ENCODE peak calls at places on chromosomes 11 and 22, in four cellular contexts. I is colonic mucosa, C is MG63, R is aorta. V is an unnamed sample.

GRCh38 chr11:69479591-69480271 is 1.7 kb upstream of the LINC01488 start:
- DNase-seq in I (peak; percentile 95), C (peak; percentile 31), R (peak; percentile 78), V (no peak)

GRCh38 chr11:64638017-64638664 is 47.1 kb downstream of the SLC22A12 start:
- DNase-seq in I (peak; percentile 71), C (no peak), R (no peak), V (no peak)

GRCh38 chr22:24727218-24727851 is 47.2 kb downstream of the PIWIL3 start:
- DNase-seq in I (peak; percentile 57), C (peak; percentile 55), R (no peak), V (peak; percentile 91)

GRCh38 chr11:46692450-46692849 is 8.0 kb downstream of the ARHGAP1 start:
- DNase-seq in I (no peak), C (no peak), R (no peak), V (no peak)

GRCh38 chr11:118641463-118642019 is 34.1 kb downstream of the PHLDB1 start:
- DNase-seq in I (peak; percentile 80), C (no peak), R (no peak), V (no peak)

GRCh38 chr11:130141561-130142341 is 17.8 kb upstream of the ST14 start:
- DNase-seq in I (no peak), C (peak; percentile 36), R (no peak), V (no peak)

GRCh38 chr11:41058138-41058537 is 401.3 kb downstream of the LRRC4C start:
- DNase-seq in I (no peak), C (no peak), R (no peak), V (no peak)

GRCh38 chr11:94638902-94639373 is 71.8 kb downstream of the PIWIL4 start:
- DNase-seq in I (no peak), C (no peak), R (no peak), V (peak; percentile 69)

GRCh38 chr22:40022536-40023225 is 27.9 kb downstream of the FAM83F start:
- DNase-seq in I (peak; percentile 38), C (peak; percentile 62), R (peak; percentile 72), V (no peak)

GRCh38 chr22:39253427-39254070 is 8.8 kb upstream of the PDGFB start:
- DNase-seq in I (peak; percentile 52), C (peak; percentile 79), R (peak; percentile 87), V (peak; percentile 72)

GRCh38 chr11:118633319-118633690 is 25.9 kb downstream of the PHLDB1 start:
- DNase-seq in I (no peak), C (no peak), R (no peak), V (no peak)

GRCh38 chr22:35154937-35155387 is 89.0 kb downstream of the ISX start:
- DNase-seq in I (peak; percentile 67), C (peak; percentile 48), R (no peak), V (peak; percentile 78)

GRCh38 chr22:44566911-44567310 is 68.9 kb upstream of the RTL6 start:
- DNase-seq in I (no peak), C (no peak), R (peak; percentile 67), V (no peak)

DNA sequence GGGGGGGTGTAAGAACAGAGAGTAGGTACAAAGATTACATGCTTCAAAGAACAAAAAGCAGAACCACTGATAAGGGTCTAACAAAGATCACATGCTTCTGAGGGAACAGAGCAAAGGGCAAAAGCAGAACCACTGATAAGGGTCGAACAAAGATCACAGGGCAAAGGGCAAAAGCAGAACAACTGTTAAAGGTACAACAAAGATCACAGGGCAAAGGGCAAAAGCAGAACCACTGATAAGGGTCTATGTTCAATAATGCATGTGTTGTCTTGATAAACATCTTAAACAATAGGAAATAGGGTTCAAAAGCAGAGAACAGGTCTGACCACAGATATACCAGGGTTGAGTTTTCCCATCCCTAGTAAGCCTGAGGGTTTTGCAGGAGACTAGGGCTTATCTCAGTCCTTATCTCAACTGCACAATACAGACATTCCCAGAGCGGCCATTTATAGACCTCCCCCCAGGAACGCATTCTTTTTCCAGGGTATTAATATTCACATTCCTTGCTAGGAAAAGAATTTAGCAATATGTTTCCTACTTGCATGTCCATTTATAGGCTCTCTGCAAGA is 81.9 kb upstream of the PGR start:
- DNase-seq in I (no peak), C (no peak), R (no peak), V (no peak)
- H3K9me3 ChIP-seq in I (no peaks in the 10 kb centered on the region), C (no peaks in the 10 kb centered on the region), R (no peaks in the 10 kb centered on the region), V (peaks cover 9% of the 10 kb centered on the region)

GRCh38 chr11:105027671-105028070 is 4.7 kb upstream of the CASP5 start:
- DNase-seq in I (no peak), C (no peak), R (no peak), V (no peak)
- H3K36me3 ChIP-seq in I (peaks cover 5% of the 10 kb centered on the region), C (no peaks in the 10 kb centered on the region), R (no peaks in the 10 kb centered on the region), V (peaks cover 28% of the 10 kb centered on the region)

GRCh38 chr22:48565901-48566501 is 1261.7 kb downstream of the BRD1 start:
- DNase-seq in I (no peak), C (no peak), R (no peak), V (no peak)

GRCh38 chr22:48569476-48570233 is 1258.0 kb downstream of the BRD1 start:
- DNase-seq in I (no peak), C (no peak), R (no peak), V (no peak)

GRCh38 chr22:48568736-48569330 is 1258.8 kb downstream of the BRD1 start:
- DNase-seq in I (no peak), C (no peak), R (no peak), V (no peak)

GRCh38 chr22:48566741-48567140 is 1260.9 kb downstream of the BRD1 start:
- DNase-seq in I (no peak), C (no peak), R (no peak), V (no peak)

GRCh38 chr22:48567213-48567975 is 1260.3 kb downstream of the BRD1 start:
- DNase-seq in I (no peak), C (no peak), R (no peak), V (no peak)
- H3K9me3 ChIP-seq in I (no peaks in the 10 kb centered on the region), C (no peaks in the 10 kb centered on the region), R (peaks cover 2% of the 10 kb centered on the region), V (peaks cover 4% of the 10 kb centered on the region)

GRCh38 chr11:62565100-62565802 is 8.4 kb downstream of the EEF1G start:
- DNase-seq in I (no peak), C (no peak), R (no peak), V (no peak)
- H3K36me3 ChIP-seq in I (peaks cover 10% of the 10 kb centered on the region), C (peaks cover 88% of the 10 kb centered on the region), R (peaks cover 8% of the 10 kb centered on the region), V (peaks cover 74% of the 10 kb centered on the region)

GRCh38 chr11:50275133-50275532 is 242.5 kb downstream of the OR4C45 start:
- DNase-seq in I (no peak), C (no peak), R (no peak), V (no peak)
- H3K9me3 ChIP-seq in I (no peaks in the 10 kb centered on the region), C (no peaks in the 10 kb centered on the region), R (peaks cover 4% of the 10 kb centered on the region), V (no peaks in the 10 kb centered on the region)

GRCh38 chr11:119664063-119664572 is 64.9 kb downstream of the NECTIN1 start:
- DNase-seq in I (peak; percentile 38), C (no peak), R (no peak), V (no peak)

GRCh38 chr11:119666463-119667131 is 62.4 kb downstream of the NECTIN1 start:
- DNase-seq in I (peak; percentile 81), C (peak; percentile 78), R (peak; percentile 92), V (peak; percentile 78)

GRCh38 chr11:119663279-119663678 is 65.7 kb downstream of the NECTIN1 start:
- DNase-seq in I (no peak), C (no peak), R (no peak), V (no peak)

GRCh38 chr11:119666061-119666460 is 62.9 kb downstream of the NECTIN1 start:
- DNase-seq in I (no peak), C (no peak), R (no peak), V (no peak)

DNA sequence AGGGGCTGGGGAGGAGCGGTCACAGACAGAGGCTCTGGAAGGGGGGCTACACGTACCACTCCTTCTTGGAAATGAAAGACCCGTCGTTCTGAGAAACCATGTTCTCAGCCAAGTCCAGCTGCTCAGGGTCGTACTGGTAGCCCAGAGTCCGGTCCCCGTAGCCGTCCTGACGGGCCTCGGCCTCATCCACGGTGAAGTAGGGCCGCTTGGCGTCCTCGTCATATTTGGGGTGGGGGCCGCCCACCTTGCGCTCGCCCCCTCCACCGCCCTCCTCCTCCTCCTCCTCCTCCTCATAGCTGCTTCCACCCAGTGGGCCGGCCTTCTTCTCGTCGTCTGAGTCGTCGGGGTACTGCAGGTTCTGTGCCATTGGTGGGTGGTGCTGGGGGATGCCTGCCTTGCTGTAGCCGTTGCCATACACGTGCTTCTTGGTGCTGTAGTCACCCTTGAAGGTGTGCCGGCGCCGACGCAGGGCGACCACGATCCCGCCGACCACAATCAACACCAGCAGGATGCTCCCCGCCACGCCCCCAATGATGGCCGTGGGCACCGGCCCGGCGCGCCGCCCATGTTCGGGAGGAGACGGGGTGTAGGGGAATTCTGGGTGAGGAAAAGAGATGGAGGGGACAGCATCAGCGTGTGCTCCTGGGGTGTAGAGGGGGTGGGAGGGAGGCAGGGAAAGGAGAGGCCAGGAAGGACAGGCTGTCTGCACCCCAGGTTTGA is 64.1 kb downstream of the NECTIN1 start:
- DNase-seq in I (no peak), C (no peak), R (no peak), V (no peak)
- H3K36me3 ChIP-seq in I (no peaks in the 10 kb centered on the region), C (no peaks in the 10 kb centered on the region), R (no peaks in the 10 kb centered on the region), V (no peaks in the 10 kb centered on the region)

GRCh38 chr11:101920992-101921391 is 4.7 kb upstream of the ANGPTL5 start:
- DNase-seq in I (no peak), C (no peak), R (no peak), V (no peak)
- H3K9me3 ChIP-seq in I (no peaks in the 10 kb centered on the region), C (no peaks in the 10 kb centered on the region), R (no peaks in the 10 kb centered on the region), V (no peaks in the 10 kb centered on the region)

GRCh38 chr22:36306227-36306626 is 53.3 kb downstream of the APOL1 start:
- DNase-seq in I (no peak), C (no peak), R (no peak), V (no peak)
- H3K36me3 ChIP-seq in I (peaks cover 77% of the 10 kb centered on the region), C (peaks cover 98% of the 10 kb centered on the region), R (peaks cover 51% of the 10 kb centered on the region), V (peaks cover 97% of the 10 kb centered on the region)

GRCh38 chr11:55054723-55055122 is 207.2 kb upstream of the TRIM48 start:
- DNase-seq in I (no peak), C (no peak), R (no peak), V (no peak)
- H3K9me3 ChIP-seq in I (no peaks in the 10 kb centered on the region), C (peaks cover 24% of the 10 kb centered on the region), R (no peaks in the 10 kb centered on the region), V (peaks cover 84% of the 10 kb centered on the region)